ENCODE peak calls at places on chromosomes 6 and 20, in eight cellular contexts. L is nucleus accumbens; A is stimulated activated naive CD4-positive, alpha-beta T cell; W is activated T-helper 1 cell treated with anti-CD3 and anti-CD28 coated beads, Interleukin-12 subunit alpha, Interleukin-12 subunit beta, Interleukin-2, Interleukin-4 antibody, amounts not matched to agents 30 ng/mL and 10 ng/mL and 1 ng/mL, durations not matched to agents 14 hours and 24 hours and 36 hours; Q is stimulated activated CD4-positive, alpha-beta T cell treated with anti-CD3 and anti-CD28 coated beads, Interleukin-4, amount 100 ng/mL, for 24 hours; U is fibroblast of the aortic adventitia; S is AML-193; T is SHP77. H is an unnamed sample.

GRCh38 chr6:71333700-71334099 is 45.1 kb downstream of the OGFRL1 start:
- DNase-seq in Q (no peak), S (no peak), L (no peak), A (no peak), T (no peak), W (no peak), U (peak), H (no peak)

GRCh38 chr6:17584241-17584803 is 15.8 kb upstream of the FAM8A1 start:
- DNase-seq in L (no peak), S (peak), U (peak), Q (no peak), W (no peak), A (peak), T (peak), H (peak)

GRCh38 chr6:41937881-41938574 is 3.6 kb downstream of the CCND3 start:
- DNase-seq in A (peak), U (peak), Q (peak), S (peak), L (no peak), T (no peak), W (no peak), H (peak)

GRCh38 chr6:132354517-132355167 is 46.6 kb downstream of the MOXD1 start:
- DNase-seq in W (peak), A (peak), L (no peak), S (no peak), U (no peak), Q (peak), T (no peak), H (no peak)

GRCh38 chr6:87897581-87898147 is 150.0 kb upstream of the SPACA1 start:
- DNase-seq in T (no peak), S (no peak), W (no peak), L (no peak), U (peak), A (no peak), Q (no peak), H (no peak)

GRCh38 chr6:107716688-107717089 is 107.4 kb downstream of the SCML4 start:
- DNase-seq in A (peak), S (peak), T (peak), L (no peak), W (peak), Q (peak), U (no peak), H (peak)

GRCh38 chr6:125957845-125958244 is 1.3 kb downstream of the HINT3 start:
- DNase-seq in Q (no peak), W (no peak), U (peak), S (peak), L (no peak), A (no peak), T (peak), H (no peak)

GRCh38 chr6:12420626-12421025 is 130.5 kb downstream of the EDN1 start:
- DNase-seq in W (no peak), S (no peak), U (no peak), A (no peak), Q (no peak), T (no peak), L (no peak), H (no peak)

GRCh38 chr6:25279748-25280616 is 808 bp downstream of the CARMIL1 start:
- DNase-seq in Q (peak), W (no peak), S (no peak), A (peak), U (peak), L (peak), T (no peak), H (no peak)

GRCh38 chr6:29723666-29724588 is 693 bp downstream of the HLA-F start:
- DNase-seq in A (peak), T (no peak), U (no peak), S (no peak), L (peak), Q (peak), W (peak), H (no peak)

GRCh38 chr20:40860487-40860902 is 168.1 kb upstream of the TOP1 start:
- DNase-seq in U (peak), L (no peak), S (no peak), Q (no peak), W (no peak), T (no peak), A (no peak), H (no peak)